ENCODE peak calls at places on chromosomes 3 and 15, in five cellular contexts. One of them, this sample, is unnamed.

GRCh38 chr3:183515968-183516851 is 39.3 kb downstream of the KLHL6 start:
- DNase-seq in ovary: no peak
- DNase-seq in fibroblast of lung: no peak
- DNase-seq in neuronal stem cell: no peak
- DNase-seq in sigmoid colon: no peak
- DNase-seq in this sample: no peak

GRCh38 chr15:35141743-35142356 is 56.8 kb upstream of the NANOGP8 start:
- DNase-seq in ovary: no peak
- DNase-seq in fibroblast of lung: peak; percentile 98
- DNase-seq in neuronal stem cell: no peak
- DNase-seq in sigmoid colon: no peak
- DNase-seq in this sample: no peak

GRCh38 chr15:88115529-88116152 is 140.9 kb downstream of the NTRK3 start:
- DNase-seq in ovary: no peak
- DNase-seq in fibroblast of lung: no peak
- DNase-seq in neuronal stem cell: no peak
- DNase-seq in sigmoid colon: no peak
- DNase-seq in this sample: no peak

GRCh38 chr3:71016141-71016845 is 567.2 kb downstream of the FOXP1 start:
- DNase-seq in ovary: no peak
- DNase-seq in fibroblast of lung: peak; percentile 30
- DNase-seq in neuronal stem cell: no peak
- DNase-seq in sigmoid colon: no peak
- DNase-seq in this sample: no peak

GRCh38 chr15:39427705-39428104 is 153.2 kb upstream of the THBS1 start:
- DNase-seq in ovary: no peak
- DNase-seq in fibroblast of lung: no peak
- DNase-seq in neuronal stem cell: no peak
- DNase-seq in sigmoid colon: no peak
- DNase-seq in this sample: no peak

GRCh38 chr3:57079221-57079831 is 18.9 kb downstream of the SPATA12 start:
- DNase-seq in ovary: peak; percentile 72
- DNase-seq in fibroblast of lung: no peak
- DNase-seq in neuronal stem cell: peak; percentile 56
- DNase-seq in sigmoid colon: peak; percentile 77
- DNase-seq in this sample: peak; percentile 62

GRCh38 chr15:65757256-65757655 is 34.8 kb downstream of the DENND4A start:
- DNase-seq in ovary: no peak
- DNase-seq in fibroblast of lung: no peak
- DNase-seq in neuronal stem cell: no peak
- DNase-seq in sigmoid colon: no peak
- DNase-seq in this sample: peak; percentile 25

GRCh38 chr3:71050133-71050520 is 533.4 kb downstream of the FOXP1 start:
- DNase-seq in ovary: no peak
- DNase-seq in fibroblast of lung: peak; percentile 63
- DNase-seq in neuronal stem cell: no peak
- DNase-seq in sigmoid colon: no peak
- DNase-seq in this sample: no peak

GRCh38 chr15:43266834-43267233 is at the start of gene TGM5:
- DNase-seq in ovary: no peak
- DNase-seq in fibroblast of lung: no peak
- DNase-seq in neuronal stem cell: no peak
- DNase-seq in sigmoid colon: no peak
- DNase-seq in this sample: no peak

GRCh38 chr3:28905798-28906197 is 375.1 kb upstream of the RBMS3 start:
- DNase-seq in ovary: no peak
- DNase-seq in fibroblast of lung: no peak
- DNase-seq in neuronal stem cell: no peak
- DNase-seq in sigmoid colon: no peak
- DNase-seq in this sample: no peak

GRCh38 chr15:101308604-101309435 is 13.8 kb upstream of the SNRPA1 start:
- DNase-seq in ovary: no peak
- DNase-seq in fibroblast of lung: no peak
- DNase-seq in neuronal stem cell: no peak
- DNase-seq in sigmoid colon: peak; percentile 46
- DNase-seq in this sample: no peak

GRCh38 chr3:106457278-106458210 is 588.7 kb upstream of the CBLB start:
- DNase-seq in ovary: peak; percentile 26
- DNase-seq in fibroblast of lung: peak; percentile 87
- DNase-seq in neuronal stem cell: no peak
- DNase-seq in sigmoid colon: no peak
- DNase-seq in this sample: no peak

GRCh38 chr3:155339052-155339451 is 45.6 kb upstream of the STRIT1 start:
- DNase-seq in ovary: no peak
- DNase-seq in fibroblast of lung: peak; percentile 23
- DNase-seq in neuronal stem cell: no peak
- DNase-seq in sigmoid colon: no peak
- DNase-seq in this sample: no peak

GRCh38 chr3:140842984-140843649 is 98.5 kb upstream of the SLC25A36 start:
- DNase-seq in ovary: no peak
- DNase-seq in fibroblast of lung: no peak
- DNase-seq in neuronal stem cell: no peak
- DNase-seq in sigmoid colon: no peak
- DNase-seq in this sample: no peak

GRCh38 chr15:65937476-65937875 is 68.2 kb downstream of the RAB11A start:
- DNase-seq in ovary: no peak
- DNase-seq in fibroblast of lung: no peak
- DNase-seq in neuronal stem cell: no peak
- DNase-seq in sigmoid colon: no peak
- DNase-seq in this sample: no peak

GRCh38 chr15:54518145-54518941 is 540.1 kb downstream of the UNC13C start:
- DNase-seq in ovary: no peak
- DNase-seq in fibroblast of lung: no peak
- DNase-seq in neuronal stem cell: no peak
- DNase-seq in sigmoid colon: no peak
- DNase-seq in this sample: no peak

DNA sequence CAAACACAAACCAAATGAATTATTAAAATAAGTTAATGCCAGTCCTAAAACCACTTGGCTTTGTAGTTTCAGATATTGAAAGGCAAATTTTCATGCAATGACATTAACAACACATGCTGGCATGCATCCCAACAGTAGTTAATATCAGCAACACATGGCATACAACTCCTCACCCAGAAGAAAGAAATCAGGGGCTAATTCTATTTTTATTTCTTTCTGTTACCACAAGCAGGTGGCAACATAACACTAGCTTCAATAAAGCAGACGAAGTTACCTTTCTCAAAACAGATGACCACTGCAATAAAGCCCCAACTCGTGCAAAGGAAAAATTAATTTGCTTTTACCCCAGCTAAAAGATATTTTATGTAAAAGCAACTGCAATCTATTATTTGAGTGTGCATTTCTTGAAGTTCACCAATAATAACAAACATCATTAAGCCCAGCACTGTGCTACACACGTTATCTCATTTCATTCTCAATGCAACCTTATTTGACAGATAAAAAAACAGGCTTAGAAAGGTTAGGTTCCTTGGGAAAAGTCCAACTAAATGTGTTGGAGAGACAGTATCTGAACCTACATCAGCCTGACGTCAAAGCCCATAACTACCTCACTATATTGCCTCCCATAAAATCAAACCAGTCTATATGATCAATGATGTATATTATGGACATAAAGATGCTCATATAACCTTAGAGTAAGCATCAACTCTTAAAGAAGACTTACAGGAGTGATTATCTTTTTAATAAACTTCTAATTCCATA is 2.8 kb downstream of the TOP2B start:
- DNase-seq in ovary: no peak
- DNase-seq in fibroblast of lung: no peak
- DNase-seq in neuronal stem cell: no peak
- DNase-seq in sigmoid colon: no peak
- DNase-seq in this sample: no peak
- H3K27ac ChIP-seq in ovary: no peak overlapping the region
- H3K27ac ChIP-seq in fibroblast of lung: no peak overlapping the region
- H3K27ac ChIP-seq in neuronal stem cell: no peak overlapping the region
- H3K27ac ChIP-seq in sigmoid colon: peak overlapping the region; percentile 98
- H3K27ac ChIP-seq in this sample: no peak overlapping the region

GRCh38 chr3:118833075-118833474 is 201.6 kb downstream of the IGSF11 start:
- DNase-seq in ovary: no peak
- DNase-seq in fibroblast of lung: peak; percentile 32
- DNase-seq in neuronal stem cell: no peak
- DNase-seq in sigmoid colon: no peak
- DNase-seq in this sample: no peak

GRCh38 chr3:118842147-118842863 is 192.3 kb downstream of the IGSF11 start:
- DNase-seq in ovary: no peak
- DNase-seq in fibroblast of lung: peak; percentile 9
- DNase-seq in neuronal stem cell: peak; percentile 2
- DNase-seq in sigmoid colon: no peak
- DNase-seq in this sample: no peak

DNA sequence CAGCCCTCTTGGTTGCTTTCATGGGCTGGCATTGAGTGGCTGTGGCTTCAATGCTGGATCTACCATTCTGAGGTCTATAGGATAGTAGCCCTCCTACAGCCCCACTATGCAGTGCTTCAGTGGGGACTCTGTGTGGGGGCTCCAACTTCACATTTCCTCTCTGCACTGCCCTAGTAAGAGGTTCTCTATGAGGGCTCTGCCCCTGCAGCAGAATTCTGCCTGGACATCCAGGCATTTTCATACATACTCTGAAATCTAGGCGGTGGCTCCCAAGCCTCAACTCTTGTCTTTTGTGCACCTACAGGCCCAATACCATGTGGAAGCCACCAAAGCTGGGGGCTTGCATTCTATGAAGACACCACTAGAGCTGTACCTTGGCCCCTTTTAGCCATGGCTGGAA is 195.8 kb downstream of the IGSF11 start:
- DNase-seq in ovary: no peak
- DNase-seq in fibroblast of lung: no peak
- DNase-seq in neuronal stem cell: no peak
- DNase-seq in sigmoid colon: no peak
- DNase-seq in this sample: no peak
- H3K9me3 ChIP-seq in ovary: no peaks in the 10 kb centered on the region
- H3K9me3 ChIP-seq in fibroblast of lung: no peaks in the 10 kb centered on the region
- H3K9me3 ChIP-seq in neuronal stem cell: peaks cover 12% of the 10 kb centered on the region
- H3K9me3 ChIP-seq in sigmoid colon: peaks cover 15% of the 10 kb centered on the region
- H3K9me3 ChIP-seq in this sample: peaks cover 6% of the 10 kb centered on the region

DNA sequence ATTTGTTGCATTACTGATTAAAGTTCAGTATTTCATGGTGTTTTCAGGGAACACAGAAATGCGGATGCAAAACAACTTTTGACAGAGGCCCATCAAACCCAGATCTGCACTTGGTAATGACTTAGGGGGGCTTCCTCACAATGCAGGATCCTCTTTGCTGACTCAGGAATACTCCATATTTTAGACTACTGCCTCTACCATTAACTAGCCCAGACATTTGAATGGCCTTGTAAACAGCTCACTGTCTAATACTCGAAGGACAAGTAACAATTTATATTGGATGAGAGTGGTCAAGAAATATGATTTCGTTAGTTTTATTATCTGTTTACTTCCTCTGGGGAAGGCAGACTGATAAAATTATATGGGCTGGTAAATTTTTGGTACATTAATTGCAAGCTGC is 9.0 kb upstream of the KIF23 start:
- DNase-seq in ovary: no peak
- DNase-seq in fibroblast of lung: no peak
- DNase-seq in neuronal stem cell: no peak
- DNase-seq in sigmoid colon: no peak
- DNase-seq in this sample: no peak
- H3K27ac ChIP-seq in ovary: no peak overlapping the region
- H3K27ac ChIP-seq in fibroblast of lung: no peak overlapping the region
- H3K27ac ChIP-seq in neuronal stem cell: no peak overlapping the region
- H3K27ac ChIP-seq in sigmoid colon: no peak overlapping the region
- H3K27ac ChIP-seq in this sample: no peak overlapping the region

GRCh38 chr15:25416693-25417092 is 22.1 kb downstream of the UBE3A start:
- DNase-seq in ovary: no peak
- DNase-seq in fibroblast of lung: no peak
- DNase-seq in neuronal stem cell: peak; percentile 14
- DNase-seq in sigmoid colon: no peak
- DNase-seq in this sample: no peak
- H3K9me3 ChIP-seq in ovary: no peaks in the 10 kb centered on the region
- H3K9me3 ChIP-seq in fibroblast of lung: no peaks in the 10 kb centered on the region
- H3K9me3 ChIP-seq in neuronal stem cell: peaks cover 2% of the 10 kb centered on the region
- H3K9me3 ChIP-seq in sigmoid colon: no peaks in the 10 kb centered on the region
- H3K9me3 ChIP-seq in this sample: no peaks in the 10 kb centered on the region

GRCh38 chr3:123350971-123351370 is 97.9 kb downstream of the ADCY5 start:
- DNase-seq in ovary: no peak
- DNase-seq in fibroblast of lung: no peak
- DNase-seq in neuronal stem cell: no peak
- DNase-seq in sigmoid colon: peak; percentile 50
- DNase-seq in this sample: no peak

GRCh38 chr3:123351396-123351945 is 97.4 kb downstream of the ADCY5 start:
- DNase-seq in ovary: no peak
- DNase-seq in fibroblast of lung: no peak
- DNase-seq in neuronal stem cell: no peak
- DNase-seq in sigmoid colon: peak; percentile 54
- DNase-seq in this sample: no peak

GRCh38 chr3:123353852-123354238 is 95.0 kb downstream of the ADCY5 start:
- DNase-seq in ovary: no peak
- DNase-seq in fibroblast of lung: no peak
- DNase-seq in neuronal stem cell: no peak
- DNase-seq in sigmoid colon: no peak
- DNase-seq in this sample: no peak

GRCh38 chr3:123352134-123352554 is 96.7 kb downstream of the ADCY5 start:
- DNase-seq in ovary: no peak
- DNase-seq in fibroblast of lung: no peak
- DNase-seq in neuronal stem cell: no peak
- DNase-seq in sigmoid colon: peak; percentile 75
- DNase-seq in this sample: no peak

GRCh38 chr3:123353227-123353851 is 95.6 kb downstream of the ADCY5 start:
- DNase-seq in ovary: no peak
- DNase-seq in fibroblast of lung: no peak
- DNase-seq in neuronal stem cell: no peak
- DNase-seq in sigmoid colon: peak; percentile 30
- DNase-seq in this sample: no peak
- H3K27ac ChIP-seq in ovary: no peak overlapping the region
- H3K27ac ChIP-seq in fibroblast of lung: no peak overlapping the region
- H3K27ac ChIP-seq in neuronal stem cell: no peak overlapping the region
- H3K27ac ChIP-seq in sigmoid colon: peak overlapping the region; percentile 21
- H3K27ac ChIP-seq in this sample: no peak overlapping the region